ENCODE peak calls at places on chromosomes 4 and X, in four cellular contexts. G, H, K and C are unnamed samples.
A peak's percentile ranks its signal among the peaks of the same experiment; 100 is the strongest.

GRCh38 chrX:133415276-133416105 is at the start of gene GPC4:
- DNase-seq in G (no peak), H (no peak), K (no peak), C (peak; percentile 41)

GRCh38 chrX:13005671-13006473 is 31.0 kb downstream of the TMSB4X start:
- DNase-seq in G (no peak), H (no peak), K (no peak), C (no peak)

GRCh38 chrX:153971632-153972367 is at the start of gene HCFC1:
- DNase-seq in G (peak; percentile 75), H (peak; percentile 92), K (peak; percentile 87), C (peak; percentile 88)

GRCh38 chrX:2583194-2584162 is 82.7 kb upstream of the DHRSX start:
- DNase-seq in G (no peak), H (no peak), K (no peak), C (no peak)

GRCh38 chr4:145988628-145989027 is 50.0 kb upstream of the ZNF827 start:
- DNase-seq in G (no peak), H (no peak), K (no peak), C (no peak)

GRCh38 chrX:136214551-136214950 is 36.6 kb downstream of the MAP7D3 start:
- DNase-seq in G (peak; percentile 75), H (no peak), K (no peak), C (peak; percentile 95)

GRCh38 chr4:5137927-5138326 is 86.6 kb downstream of the STK32B start:
- DNase-seq in G (peak; percentile 6), H (no peak), K (no peak), C (no peak)

GRCh38 chrX:5898463-5898862 is 330.2 kb downstream of the NLGN4X start:
- DNase-seq in G (no peak), H (no peak), K (no peak), C (no peak)